ENCODE peak calls at places on chromosomes 11 and 22, in six cellular contexts. Q is AG04449, J is activated T-cell treated with anti-CD3 and anti-CD28 coated beads for 48 hours, G is fibroblast of the conjunctiva, H is nucleus accumbens, E is AG04450. D is an unnamed sample.

GRCh38 chr11:34653031-34653430 is 32.1 kb downstream of the EHF start:
- DNase-seq in Q (no peak), J (no peak), G (no peak), H (no peak), E (no peak), D (no peak)

GRCh38 chr11:117435296-117435695 is 107.6 kb downstream of the CEP164 start:
- DNase-seq in Q (no peak), J (no peak), G (no peak), H (no peak), E (no peak), D (no peak)

GRCh38 chr22:46043816-46044717 is 67.1 kb upstream of the WNT7B start:
- DNase-seq in Q (no peak), J (no peak), G (no peak), H (no peak), E (no peak), D (no peak)

GRCh38 chr22:46734830-46735453 is 3.1 kb downstream of the CERK start:
- DNase-seq in Q (no peak), J (no peak), G (no peak), H (no peak), E (no peak), D (no peak)

GRCh38 chr22:49936018-49936972 is 17.9 kb downstream of the CRELD2 start:
- DNase-seq in Q (no peak), J (peak; percentile 98), G (peak; percentile 72), H (peak; percentile 79), E (peak; percentile 24), D (no peak)

GRCh38 chr11:125036933-125037332 is 26.2 kb upstream of the SLC37A2 start:
- DNase-seq in Q (peak; percentile 38), J (no peak), G (peak; percentile 42), H (no peak), E (peak; percentile 63), D (peak; percentile 28)

GRCh38 chr11:35618497-35619029 is 303 bp downstream of the FJX1 start:
- DNase-seq in Q (no peak), J (peak; percentile 28), G (no peak), H (no peak), E (no peak), D (no peak)

GRCh38 chr22:45910928-45911467 is 66.0 kb downstream of the WNT7B start:
- DNase-seq in Q (no peak), J (no peak), G (no peak), H (no peak), E (no peak), D (no peak)

GRCh38 chr11:121892863-121893262 is 223.2 kb downstream of the BLID start:
- DNase-seq in Q (no peak), J (no peak), G (no peak), H (no peak), E (no peak), D (no peak)

GRCh38 chr11:124875401-124875800 is 10.2 kb downstream of the ROBO3 start:
- DNase-seq in Q (no peak), J (no peak), G (no peak), H (no peak), E (no peak), D (no peak)

GRCh38 chr22:19933328-19934241 is 8.0 kb upstream of the COMT start:
- DNase-seq in Q (no peak), J (no peak), G (no peak), H (no peak), E (no peak), D (no peak)

GRCh38 chr11:9760180-9760550 is 96.3 kb downstream of the SWAP70 start:
- DNase-seq in Q (no peak), J (no peak), G (peak; percentile 96), H (peak; percentile 75), E (peak; percentile 90), D (peak; percentile 85)

GRCh38 chr11:65850217-65851082 is 7.5 kb downstream of the CFL1 start:
- DNase-seq in Q (no peak), J (no peak), G (no peak), H (no peak), E (no peak), D (no peak)

GRCh38 chr11:44729718-44730117 is 3.0 kb downstream of the TSPAN18 start:
- DNase-seq in Q (no peak), J (no peak), G (no peak), H (no peak), E (no peak), D (no peak)

GRCh38 chr22:22878211-22878570 is 9.4 kb upstream of the IGLL5 start:
- DNase-seq in Q (no peak), J (no peak), G (no peak), H (no peak), E (no peak), D (no peak)

GRCh38 chr11:125367710-125368109 is 128.4 kb downstream of the FEZ1 start:
- DNase-seq in Q (no peak), J (no peak), G (no peak), H (no peak), E (no peak), D (no peak)

GRCh38 chr22:36343720-36344105 is 44.1 kb downstream of the MYH9 start:
- DNase-seq in Q (no peak), J (no peak), G (no peak), H (no peak), E (no peak), D (no peak)

GRCh38 chr11:15146271-15147003 is 31.7 kb downstream of the INSC start:
- DNase-seq in Q (no peak), J (no peak), G (no peak), H (no peak), E (no peak), D (no peak)

GRCh38 chr22:35352214-35353111 is 28.4 kb upstream of the HMOX1 start:
- DNase-seq in Q (no peak), J (peak; percentile 60), G (no peak), H (peak; percentile 49), E (no peak), D (no peak)

GRCh38 chr22:17483670-17484372 is 79.5 kb upstream of the SLC25A18 start:
- DNase-seq in Q (no peak), J (no peak), G (no peak), H (no peak), E (no peak), D (no peak)

GRCh38 chr11:31628111-31628510 is 118.5 kb downstream of the ELP4 start:
- DNase-seq in Q (no peak), J (no peak), G (no peak), H (no peak), E (no peak), D (no peak)

GRCh38 chr11:36628765-36629199 is 30.7 kb upstream of the RAG2 start:
- DNase-seq in Q (no peak), J (no peak), G (no peak), H (no peak), E (no peak), D (no peak)